ENCODE peak calls at places on chromosomes 6 and 20, in seven cellular contexts. B is adrenal gland; W is Kasumi-1; S is MM.1S; A is cerebellar cortex; Q is fibroblast of pulmonary artery; T is activated naive CD8-positive, alpha-beta T cell treated with anti-CD3 and anti-CD28 coated beads for 36 hours. F is an unnamed sample.

GRCh38 chr6:42026540-42026939 is 23.8 kb upstream of the TAF8 start:
- DNase-seq in B (no peak), W (no peak), S (no peak), A (no peak), Q (no peak), T (no peak), F (no peak)

GRCh38 chr6:48087448-48087847 is 23.5 kb downstream of the PTCHD4 start:
- DNase-seq in B (no peak), W (peak; percentile 69), S (no peak), A (no peak), Q (peak; percentile 62), T (no peak), F (no peak)

GRCh38 chr6:75472885-75473284 is 20.7 kb downstream of the FILIP1 start:
- DNase-seq in B (no peak), W (no peak), S (no peak), A (no peak), Q (no peak), T (no peak), F (no peak)

GRCh38 chr6:170227521-170227983 is 63.3 kb downstream of the DLL1 start:
- DNase-seq in B (no peak), W (no peak), S (no peak), A (no peak), Q (no peak), T (no peak), F (peak; percentile 4)

GRCh38 chr20:44540834-44541233 is 19.0 kb upstream of the SERINC3 start:
- DNase-seq in B (peak; percentile 25), W (no peak), S (no peak), A (no peak), Q (peak; percentile 76), T (no peak), F (no peak)

GRCh38 chr6:43776115-43776798 is 6.2 kb downstream of the VEGFA start:
- DNase-seq in B (peak; percentile 79), W (no peak), S (no peak), A (no peak), Q (no peak), T (no peak), F (no peak)

GRCh38 chr20:13024581-13024980 is 15.8 kb downstream of the SPTLC3 start:
- DNase-seq in B (no peak), W (no peak), S (no peak), A (no peak), Q (peak; percentile 43), T (no peak), F (no peak)

GRCh38 chr6:170279977-170280688 is 10.7 kb downstream of the DLL1 start:
- DNase-seq in B (peak; percentile 83), W (no peak), S (peak; percentile 46), A (peak; percentile 15), Q (no peak), T (no peak), F (peak; percentile 74)

GRCh38 chr20:5127859-5128409 is 1.1 kb downstream of the CDS2 start:
- DNase-seq in B (no peak), W (no peak), S (no peak), A (no peak), Q (no peak), T (no peak), F (no peak)

GRCh38 chr6:126180585-126180984 is 159.3 kb upstream of the CENPW start:
- DNase-seq in B (no peak), W (peak; percentile 42), S (no peak), A (no peak), Q (peak; percentile 90), T (peak; percentile 28), F (no peak)

GRCh38 chr6:906920-907319 is 214.0 kb upstream of the EXOC2 start:
- DNase-seq in B (no peak), W (no peak), S (no peak), A (no peak), Q (no peak), T (no peak), F (no peak)

GRCh38 chr6:100229512-100229911 is 235.2 kb downstream of the SIM1 start:
- DNase-seq in B (no peak), W (no peak), S (no peak), A (no peak), Q (no peak), T (no peak), F (no peak)

GRCh38 chr20:8346898-8347297 is 214.8 kb downstream of the PLCB1 start:
- DNase-seq in B (no peak), W (no peak), S (no peak), A (no peak), Q (no peak), T (no peak), F (no peak)

GRCh38 chr6:166008441-166009369 is 158.9 kb downstream of the TBXT start:
- DNase-seq in B (peak; percentile 66), W (no peak), S (no peak), A (peak; percentile 85), Q (peak; percentile 85), T (no peak), F (peak; percentile 28)

GRCh38 chr20:58244517-58245030 is 16.1 kb upstream of the ANKRD60 start:
- DNase-seq in B (no peak), W (no peak), S (no peak), A (no peak), Q (no peak), T (no peak), F (no peak)

GRCh38 chr6:166402582-166403277 is 20.0 kb upstream of the MPC1 start:
- DNase-seq in B (no peak), W (no peak), S (no peak), A (no peak), Q (peak; percentile 35), T (no peak), F (no peak)

GRCh38 chr6:40894962-40895799 is 143.8 kb downstream of the UNC5CL start:
- DNase-seq in B (peak; percentile 76), W (peak; percentile 3), S (no peak), A (peak; percentile 25), Q (peak; percentile 62), T (no peak), F (peak; percentile 47)

GRCh38 chr6:116616757-116617093 is 446 bp downstream of the RSPH4A start:
- DNase-seq in B (peak; percentile 30), W (no peak), S (peak; percentile 43), A (no peak), Q (no peak), T (peak; percentile 13), F (peak; percentile 60)

GRCh38 chr6:56220078-56220477 is 27.3 kb downstream of the COL21A1 start:
- DNase-seq in B (no peak), W (no peak), S (no peak), A (no peak), Q (no peak), T (no peak), F (no peak)

GRCh38 chr6:5190467-5190866 is 70.3 kb downstream of the LYRM4 start:
- DNase-seq in B (peak; percentile 34), W (no peak), S (no peak), A (no peak), Q (peak; percentile 99), T (no peak), F (no peak)

GRCh38 chr20:37359836-37360235 is 13.9 kb downstream of the SRC start:
- DNase-seq in B (no peak), W (no peak), S (no peak), A (no peak), Q (no peak), T (no peak), F (no peak)

GRCh38 chr20:2140561-2140960 is 38.9 kb downstream of the STK35 start:
- DNase-seq in B (peak; percentile 87), W (no peak), S (no peak), A (peak; percentile 90), Q (peak; percentile 28), T (no peak), F (peak; percentile 92)

GRCh38 chr20:44993343-44993742 is 27.0 kb downstream of the STK4 start:
- DNase-seq in B (no peak), W (peak; percentile 6), S (peak; percentile 47), A (no peak), Q (peak; percentile 36), T (no peak), F (no peak)

GRCh38 chr6:30682181-30683117 is 4.0 kb downstream of the PPP1R18 start:
- DNase-seq in B (peak; percentile 91), W (peak; percentile 98), S (peak; percentile 92), A (no peak), Q (peak; percentile 75), T (peak; percentile 87), F (peak; percentile 93)

GRCh38 chr6:10759312-10759839 is 11.8 kb downstream of the TMEM14B start:
- DNase-seq in B (no peak), W (peak; percentile 55), S (peak; percentile 36), A (peak; percentile 48), Q (peak; percentile 92), T (no peak), F (no peak)

GRCh38 chr6:93083337-93083736 is 336.0 kb downstream of the EPHA7 start:
- DNase-seq in B (no peak), W (no peak), S (no peak), A (no peak), Q (no peak), T (no peak), F (no peak)

GRCh38 chr6:132798820-132799538 is 542 bp upstream of the SLC18B1 start:
- DNase-seq in B (peak; percentile 72), W (peak; percentile 82), S (peak; percentile 84), A (peak; percentile 82), Q (peak; percentile 72), T (peak; percentile 72), F (peak; percentile 74)